ENCODE peak calls at places on chromosomes 16 and 17, in nine cellular contexts. P is heart left ventricle, K is nephron progenitor cell, C is transverse colon, Y is left ventricle myocardium inferior, G is bronchial epithelial cell, O is WTC11, R is A673, A is psoas muscle. M is an unnamed sample.

GRCh38 chr17:60423865-60424264 is 1.6 kb downstream of the CHCT1 start:
- DNase-seq in P (no peak), K (no peak), C (no peak), Y (no peak), G (no peak), O (no peak), R (no peak), A (no peak), M (no peak)

GRCh38 chr16:24288516-24288915 is 32.4 kb downstream of the CACNG3 start:
- DNase-seq in P (no peak), K (no peak), C (no peak), Y (no peak), G (no peak), O (no peak), R (no peak), A (no peak), M (no peak)

GRCh38 chr16:31134625-31135534 is 647 bp downstream of the PRSS8 start:
- DNase-seq in P (no peak), K (peak), C (peak), Y (no peak), G (peak), O (peak), R (no peak), A (no peak), M (peak)

GRCh38 chr16:69481901-69482341 is 57.5 kb downstream of the CYB5B start:
- DNase-seq in P (peak), K (no peak), C (peak), Y (peak), G (peak), O (no peak), R (no peak), A (peak), M (peak)

GRCh38 chr17:72386619-72387237 is 265.9 kb downstream of the SOX9 start:
- DNase-seq in P (no peak), K (peak), C (no peak), Y (no peak), G (no peak), O (no peak), R (peak), A (no peak), M (peak)

GRCh38 chr17:57256708-57257112 is 387 bp downstream of the MSI2 start:
- DNase-seq in P (no peak), K (no peak), C (peak), Y (peak), G (no peak), O (no peak), R (peak), A (peak), M (peak)

GRCh38 chr17:15926039-15926740 is 18.7 kb upstream of the ADORA2B start:
- DNase-seq in P (no peak), K (no peak), C (peak), Y (no peak), G (no peak), O (no peak), R (no peak), A (no peak), M (no peak)

GRCh38 chr16:78407191-78407590 is 307.7 kb downstream of the WWOX start:
- DNase-seq in P (no peak), K (no peak), C (no peak), Y (no peak), G (no peak), O (no peak), R (no peak), A (no peak), M (no peak)

GRCh38 chr16:74902161-74902560 is 82.8 kb downstream of the WDR59 start:
- DNase-seq in P (no peak), K (no peak), C (no peak), Y (no peak), G (no peak), O (no peak), R (no peak), A (no peak), M (no peak)

GRCh38 chr17:66438101-66438500 is 135.7 kb downstream of the PRKCA start:
- DNase-seq in P (no peak), K (no peak), C (no peak), Y (no peak), G (no peak), O (no peak), R (no peak), A (no peak), M (no peak)

GRCh38 chr17:75693500-75694481 is 26.7 kb downstream of the SAP30BP start:
- DNase-seq in P (peak), K (no peak), C (peak), Y (peak), G (peak), O (peak), R (peak), A (peak), M (peak)

GRCh38 chr16:71254832-71255560 is 24.5 kb upstream of the HYDIN start:
- DNase-seq in P (no peak), K (no peak), C (no peak), Y (no peak), G (no peak), O (no peak), R (no peak), A (no peak), M (no peak)

GRCh38 chr16:88347656-88348376 is 34.9 kb upstream of the ZNF469 start:
- DNase-seq in P (peak), K (no peak), C (no peak), Y (peak), G (no peak), O (no peak), R (no peak), A (peak), M (no peak)

GRCh38 chr17:6523330-6523729 is 33.0 kb downstream of the PITPNM3 start:
- DNase-seq in P (no peak), K (no peak), C (no peak), Y (no peak), G (peak), O (no peak), R (no peak), A (no peak), M (peak)

GRCh38 chr16:27332105-27332504 is 18.3 kb downstream of the IL4R start:
- DNase-seq in P (no peak), K (no peak), C (no peak), Y (no peak), G (no peak), O (no peak), R (no peak), A (no peak), M (no peak)

GRCh38 chr16:6146874-6147425 is 1049.4 kb upstream of the EEF2KMT start:
- DNase-seq in P (no peak), K (no peak), C (no peak), Y (no peak), G (no peak), O (no peak), R (peak), A (no peak), M (no peak)

DNA sequence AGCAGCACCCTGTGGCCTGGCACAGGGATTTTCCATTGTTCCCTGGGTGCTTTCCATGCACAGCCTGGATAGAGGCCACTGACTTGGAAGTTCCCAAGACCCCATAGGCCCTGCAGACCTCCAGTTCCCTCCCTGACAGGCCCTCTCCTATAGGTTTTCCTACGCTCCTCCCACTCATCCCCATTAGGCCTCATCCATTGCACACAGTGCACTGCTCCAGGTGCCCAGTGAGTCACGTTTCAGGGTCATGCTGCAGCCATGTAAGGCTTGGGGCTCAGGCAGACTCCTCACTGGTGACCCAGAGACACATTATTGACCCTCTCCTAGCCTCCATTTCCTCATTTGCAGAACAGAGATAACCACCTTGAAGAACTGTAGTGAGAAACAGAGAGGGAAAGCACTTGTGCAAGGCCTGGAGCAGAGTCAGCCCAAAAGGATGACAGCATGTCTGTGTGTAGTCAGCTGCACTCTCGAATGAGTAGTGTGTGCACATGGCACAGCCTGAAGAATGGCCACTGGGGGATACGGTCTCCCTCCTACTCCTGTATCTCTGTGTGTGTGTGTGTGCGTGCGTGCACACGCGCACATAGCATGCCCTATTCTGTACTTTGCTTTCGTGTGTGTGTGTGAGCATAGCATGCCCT is 26.8 kb downstream of the DRC3 start:
- DNase-seq in P (no peak), K (no peak), C (no peak), Y (no peak), G (peak), O (no peak), R (peak), A (peak), M (no peak)
- TF ChIP-seq CTCF in P (no peak), K (no peak), C (no peak), Y (no peak), G (no peak), O (no peak), R (no peak), A (no peak), M (no peak)

DNA sequence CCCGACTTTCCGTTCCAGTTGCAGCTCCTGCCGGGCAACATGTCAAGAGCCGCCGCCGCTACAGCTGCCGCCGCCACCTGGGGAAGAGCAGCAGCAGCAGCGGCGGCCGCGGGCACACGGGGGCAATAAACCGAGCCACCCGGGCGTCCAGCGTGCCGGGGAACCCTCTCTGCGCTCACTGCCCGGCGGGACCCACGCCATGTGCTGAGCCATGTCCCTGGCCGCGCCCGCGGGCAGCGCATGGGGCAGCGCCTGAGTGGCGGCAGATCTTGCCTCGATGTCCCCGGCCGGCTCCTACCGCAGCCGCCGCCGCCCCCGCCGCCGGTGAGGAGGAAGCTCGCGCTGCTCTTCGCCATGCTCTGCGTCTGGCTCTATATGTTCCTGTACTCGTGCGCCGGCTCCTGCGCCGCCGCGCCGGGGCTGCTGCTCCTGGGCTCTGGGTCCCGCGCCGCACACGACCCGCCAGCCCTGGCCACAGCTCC is 439 bp downstream of the HS3ST3B1 start:
- DNase-seq in P (no peak), K (no peak), C (no peak), Y (peak), G (peak), O (no peak), R (no peak), A (no peak), M (no peak)
- TF ChIP-seq CTCF in P (no peak), K (no peak), C (peak), Y (peak), G (no peak), O (no peak), R (peak), A (no peak), M (no peak)

DNA sequence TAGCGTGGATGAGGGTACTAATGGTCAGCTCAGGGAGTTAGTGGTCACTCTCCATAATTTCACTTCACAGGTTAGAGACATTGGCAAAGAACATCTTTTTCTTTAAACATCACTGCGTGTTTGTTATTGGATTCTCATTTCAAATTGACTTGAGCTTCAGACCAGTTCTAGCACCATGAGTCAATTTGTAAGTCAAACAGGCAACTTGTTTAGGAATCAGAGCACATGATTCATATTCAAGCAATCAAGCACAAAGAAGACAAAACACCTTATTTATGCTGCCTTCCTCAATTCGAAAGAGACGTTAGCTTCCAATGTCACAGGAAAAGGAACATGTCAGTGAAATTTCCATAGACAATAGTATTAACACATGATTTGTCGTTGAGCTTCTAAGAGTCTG is 62.3 kb downstream of the HS3ST3A1 start:
- DNase-seq in P (no peak), K (no peak), C (no peak), Y (no peak), G (no peak), O (no peak), R (no peak), A (no peak), M (no peak)
- TF ChIP-seq CTCF in P (no peak), K (no peak), C (no peak), Y (no peak), G (no peak), O (no peak), R (no peak), A (no peak), M (no peak)

GRCh38 chr17:151004-151403 is 13.6 kb downstream of the SCGB1C2 start:
- DNase-seq in P (peak), K (no peak), C (no peak), Y (no peak), G (no peak), O (no peak), R (no peak), A (no peak), M (no peak)

GRCh38 chr17:148757-149156 is 11.4 kb downstream of the SCGB1C2 start:
- DNase-seq in P (peak), K (no peak), C (no peak), Y (peak), G (no peak), O (no peak), R (no peak), A (no peak), M (no peak)

GRCh38 chr17:147796-148740 is 10.7 kb downstream of the SCGB1C2 start:
- DNase-seq in P (peak), K (no peak), C (no peak), Y (peak), G (no peak), O (no peak), R (no peak), A (peak), M (no peak)

GRCh38 chr17:149897-150575 is 12.7 kb downstream of the SCGB1C2 start:
- DNase-seq in P (peak), K (no peak), C (no peak), Y (peak), G (no peak), O (no peak), R (no peak), A (no peak), M (no peak)

GRCh38 chr17:149231-149630 is 11.9 kb downstream of the SCGB1C2 start:
- DNase-seq in P (peak), K (no peak), C (no peak), Y (no peak), G (no peak), O (no peak), R (no peak), A (no peak), M (no peak)
- TF ChIP-seq CTCF in P (no peak), K (no peak), C (no peak), Y (no peak), G (no peak), O (no peak), R (no peak), A (no peak), M (no peak)

GRCh38 chr16:56688762-56689161 is 6.5 kb downstream of the MT1X start:
- DNase-seq in P (no peak), K (no peak), C (no peak), Y (no peak), G (no peak), O (no peak), R (peak), A (no peak), M (no peak)
- TF ChIP-seq CTCF in P (no peak), K (no peak), C (no peak), Y (no peak), G (no peak), O (no peak), R (no peak), A (no peak), M (no peak)

GRCh38 chr17:45451131-45451530 is 18.5 kb upstream of the ARHGAP27 start:
- DNase-seq in P (no peak), K (no peak), C (no peak), Y (no peak), G (no peak), O (peak), R (no peak), A (peak), M (no peak)
- TF ChIP-seq CTCF in P (no peak), K (no peak), C (no peak), Y (no peak), G (no peak), O (no peak), R (no peak), A (no peak), M (no peak)

M was measured in MCF 10A.